ENCODE peak calls at places on chromosome 18, in four cellular contexts. L is transverse colon, N is gastrocnemius medialis, V is testis. C is an unnamed sample. For H3K4me1, the result is how much of the 10 kb centered on the place peaks cover.

GRCh38 chr18:50559750-50560680 is at the start of gene MAPK4:
- DNase-seq in L (peak), N (peak), V (peak), C (peak)

GRCh38 chr18:46939337-46939963 is 22.0 kb downstream of the KATNAL2 start:
- DNase-seq in L (no peak), N (peak), V (no peak), C (no peak)

GRCh38 chr18:52422985-52423601 is 83.1 kb downstream of the DCC start:
- DNase-seq in L (no peak), N (no peak), V (no peak), C (no peak)

GRCh38 chr18:68418881-68419280 is 296.0 kb downstream of the TMX3 start:
- DNase-seq in L (no peak), N (no peak), V (no peak), C (no peak)

GRCh38 chr18:46563317-46563716 is 93.7 kb downstream of the LOXHD1 start:
- DNase-seq in L (no peak), N (no peak), V (no peak), C (no peak)

GRCh38 chr18:54616220-54616848 is 25.3 kb downstream of the DYNAP start:
- DNase-seq in L (no peak), N (no peak), V (no peak), C (no peak)

GRCh38 chr18:44733069-44733753 is 52.5 kb downstream of the SETBP1 start:
- DNase-seq in L (no peak), N (no peak), V (no peak), C (no peak)

GRCh38 chr18:22275706-22276333 is 106.4 kb downstream of the GATA6 start:
- DNase-seq in L (no peak), N (no peak), V (no peak), C (no peak)

GRCh38 chr18:37393945-37394609 is 171.5 kb downstream of the CELF4 start:
- DNase-seq in L (peak), N (no peak), V (peak), C (peak)

GRCh38 chr18:31044926-31045325 is 2.4 kb upstream of the DSC3 start:
- DNase-seq in L (no peak), N (no peak), V (no peak), C (no peak)

GRCh38 chr18:45785015-45785597 is 40.4 kb upstream of the SIGLEC15 start:
- DNase-seq in L (peak), N (no peak), V (no peak), C (no peak)

GRCh38 chr18:64110692-64111480 is 38.0 kb downstream of the LINC00305 start:
- DNase-seq in L (no peak), N (no peak), V (no peak), C (peak)

GRCh38 chr18:10410472-10411300 is 43.7 kb upstream of the APCDD1 start:
- DNase-seq in L (no peak), N (no peak), V (no peak), C (no peak)

GRCh38 chr18:58097127-58097906 is 53.3 kb downstream of the NEDD4L start:
- DNase-seq in L (no peak), N (no peak), V (peak), C (peak)

GRCh38 chr18:31555971-31556747 is 35.5 kb upstream of the TTR start:
- DNase-seq in L (peak), N (no peak), V (peak), C (peak)

GRCh38 chr18:3402962-3403585 is 46.9 kb upstream of the TGIF1 start:
- DNase-seq in L (no peak), N (no peak), V (no peak), C (no peak)

GRCh38 chr18:21448301-21448700 is 152.2 kb downstream of the ESCO1 start:
- DNase-seq in L (no peak), N (no peak), V (no peak), C (no peak)

GRCh38 chr18:59657012-59657411 is 40.2 kb downstream of the CCBE1 start:
- DNase-seq in L (no peak), N (no peak), V (no peak), C (no peak)

GRCh38 chr18:13276530-13277520 is 58.3 kb downstream of the LDLRAD4 start:
- DNase-seq in L (no peak), N (no peak), V (no peak), C (no peak)

GRCh38 chr18:5527603-5528002 is 16.2 kb downstream of the EPB41L3 start:
- DNase-seq in L (peak), N (no peak), V (peak), C (no peak)

GRCh38 chr18:7116001-7116831 is 1.4 kb downstream of the LAMA1 start:
- DNase-seq in L (no peak), N (no peak), V (peak), C (peak)

GRCh38 chr18:2657788-2658458 is 2.4 kb downstream of the SMCHD1 start:
- DNase-seq in L (no peak), N (no peak), V (no peak), C (no peak)

GRCh38 chr18:498901-499300 is 1.6 kb downstream of the COLEC12 start:
- DNase-seq in L (no peak), N (no peak), V (no peak), C (no peak)
- H3K4me3 ChIP-seq in L (no peak), N (peak), V (peak), C (no peak)

DNA sequence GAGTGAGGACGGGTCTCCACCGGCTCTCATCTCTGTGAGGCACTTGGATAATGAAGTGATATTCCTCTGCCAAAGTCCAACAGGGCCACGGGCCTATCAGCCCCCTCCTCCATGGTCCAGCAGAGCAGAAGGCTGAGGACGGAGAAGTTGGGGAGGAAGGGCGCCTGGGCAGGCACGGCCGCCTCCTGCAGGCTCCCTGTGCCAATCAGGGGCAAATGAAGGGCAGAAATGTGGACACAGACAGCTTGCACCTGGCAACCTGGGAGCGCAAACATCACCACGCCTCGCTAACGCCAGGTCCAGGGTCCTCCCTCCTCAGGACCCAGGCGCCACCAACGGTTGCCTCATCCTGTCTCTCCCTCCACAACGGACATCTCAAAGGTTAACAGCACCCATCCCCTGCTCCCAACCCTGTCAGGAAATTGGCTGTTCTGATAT is 24.3 kb downstream of the SMAD7 start:
- DNase-seq in L (peak), N (no peak), V (no peak), C (peak)
- H3K4me1 ChIP-seq in L (half or more), N (half or more), V (half or more), C (half or more)

DNA sequence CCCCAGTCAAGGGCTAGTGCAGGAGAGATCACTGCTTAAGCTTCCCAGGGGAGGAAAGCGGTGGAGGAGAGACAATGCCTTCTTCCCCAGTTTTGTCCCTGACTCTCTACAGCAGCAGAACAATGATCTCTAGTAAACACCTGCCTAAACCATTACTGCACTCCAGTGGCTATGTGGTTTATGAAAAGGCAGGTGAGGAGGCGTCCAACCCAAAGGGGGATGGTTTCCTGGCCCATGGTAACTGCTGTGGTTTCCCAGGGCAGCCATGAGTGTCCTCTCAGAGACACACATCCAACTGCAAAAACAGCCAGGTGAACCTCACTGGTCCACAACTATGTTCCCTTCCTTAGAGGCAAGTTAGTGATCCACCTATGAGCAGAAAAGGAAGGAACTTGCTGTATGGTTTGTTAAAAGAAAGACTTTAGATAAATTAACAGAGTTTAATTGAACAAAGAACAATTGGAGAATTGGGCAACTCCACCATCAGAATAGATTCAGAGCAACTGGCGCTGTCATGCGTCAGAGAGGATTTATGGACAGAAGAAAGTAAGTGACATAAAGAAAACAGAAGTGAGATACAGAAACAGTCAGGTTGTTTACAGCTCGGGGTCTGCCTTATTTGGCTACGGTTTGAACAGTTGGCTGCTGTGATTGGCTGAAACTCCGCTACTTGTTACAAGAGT is 4.8 kb upstream of the TTC39C start:
- DNase-seq in L (no peak), N (no peak), V (no peak), C (no peak)
- H3K4me3 ChIP-seq in L (no peak), N (no peak), V (no peak), C (no peak)

GRCh38 chr18:78296152-78296551 is 683.5 kb upstream of the SALL3 start:
- DNase-seq in L (no peak), N (no peak), V (no peak), C (no peak)
- H3K4me1 ChIP-seq in L (under half), N (under half), V (under half), C (under half)

DNA sequence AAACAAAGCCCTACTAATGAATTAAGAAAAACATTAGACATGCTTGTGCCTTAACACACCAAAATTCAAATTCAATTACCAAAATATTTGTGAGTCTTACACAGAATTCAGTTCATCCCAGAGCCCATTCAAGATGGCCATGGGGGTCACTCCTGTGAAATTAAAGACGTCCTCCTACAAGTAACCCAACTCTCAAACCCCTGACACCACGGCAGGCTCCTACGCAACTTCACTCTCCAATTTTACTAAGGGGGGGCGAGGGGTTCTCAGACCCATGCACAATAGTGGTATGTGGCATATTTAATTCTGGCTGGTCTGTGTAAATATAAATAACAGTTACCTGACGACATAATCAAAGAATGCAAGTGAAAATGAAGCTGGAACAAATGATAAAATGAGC is 5.0 kb downstream of the ZNF516 start:
- DNase-seq in L (no peak), N (no peak), V (no peak), C (no peak)
- H3K4me3 ChIP-seq in L (no peak), N (peak), V (peak), C (no peak)

GRCh38 chr18:26547302-26548143 is 830 bp downstream of the KCTD1 start:
- DNase-seq in L (peak), N (no peak), V (peak), C (peak)
- H3K4me1 ChIP-seq in L (under half), N (under half), V (under half), C (under half)

DNA sequence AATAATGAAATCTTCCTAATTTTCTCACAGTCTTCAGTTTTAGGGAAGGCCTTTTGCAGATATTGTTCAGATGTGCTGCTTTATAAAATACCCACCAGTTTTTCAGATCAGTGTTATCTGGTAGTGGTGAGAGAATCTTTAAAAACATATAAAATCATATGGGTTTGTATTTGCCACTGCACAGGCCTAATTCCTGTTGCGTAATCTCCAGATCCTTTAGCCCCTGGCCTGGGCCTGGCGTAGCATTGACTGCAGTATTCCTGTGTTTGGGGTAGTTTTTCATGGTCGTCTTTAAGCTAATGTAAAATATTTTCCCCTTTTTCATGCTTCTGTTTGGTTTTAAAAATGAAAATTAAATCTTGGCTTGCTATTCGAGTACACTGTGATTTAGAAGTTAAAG is 43.2 kb downstream of the TSHZ1 start:
- DNase-seq in L (no peak), N (no peak), V (no peak), C (no peak)
- H3K4me3 ChIP-seq in L (no peak), N (no peak), V (no peak), C (no peak)